ENCODE peak calls at places on chromosomes 2 and 18, in nine cellular contexts. One of them, this sample, is unnamed.

GRCh38 chr2:53826587-53827397 is 33.0 kb downstream of the GPR75 start:
- DNase-seq in cardiac fibroblast: peak; percentile 50
- DNase-seq in activated T-cell treated with anti-CD3 and anti-CD28 coated beads, Interleukin-2, amount 50 U/mL, for 48 hours: no peak
- DNase-seq in dorsolateral prefrontal cortex: no peak
- DNase-seq in ELF-1: no peak
- DNase-seq in left ventricle myocardium inferior: no peak
- DNase-seq in CD8-positive, alpha-beta memory T cell: no peak
- DNase-seq in HFF-Myc: no peak
- DNase-seq in heart right ventricle: no peak
- DNase-seq in this sample: no peak

GRCh38 chr2:211408485-211408884 is 852.1 kb downstream of the CPS1 start:
- DNase-seq in cardiac fibroblast: peak; percentile 90
- DNase-seq in activated T-cell treated with anti-CD3 and anti-CD28 coated beads, Interleukin-2, amount 50 U/mL, for 48 hours: no peak
- DNase-seq in dorsolateral prefrontal cortex: no peak
- DNase-seq in ELF-1: no peak
- DNase-seq in left ventricle myocardium inferior: no peak
- DNase-seq in CD8-positive, alpha-beta memory T cell: no peak
- DNase-seq in HFF-Myc: no peak
- DNase-seq in heart right ventricle: no peak
- DNase-seq in this sample: no peak

GRCh38 chr2:39228413-39229209 is 15.2 kb downstream of the CDKL4 start:
- DNase-seq in cardiac fibroblast: no peak
- DNase-seq in activated T-cell treated with anti-CD3 and anti-CD28 coated beads, Interleukin-2, amount 50 U/mL, for 48 hours: peak; percentile 49
- DNase-seq in dorsolateral prefrontal cortex: no peak
- DNase-seq in ELF-1: no peak
- DNase-seq in left ventricle myocardium inferior: no peak
- DNase-seq in CD8-positive, alpha-beta memory T cell: no peak
- DNase-seq in HFF-Myc: no peak
- DNase-seq in heart right ventricle: no peak
- DNase-seq in this sample: no peak

GRCh38 chr18:79828258-79828657 is 30.5 kb downstream of the KCNG2 start:
- DNase-seq in cardiac fibroblast: no peak
- DNase-seq in activated T-cell treated with anti-CD3 and anti-CD28 coated beads, Interleukin-2, amount 50 U/mL, for 48 hours: peak; percentile 1
- DNase-seq in dorsolateral prefrontal cortex: no peak
- DNase-seq in ELF-1: no peak
- DNase-seq in left ventricle myocardium inferior: no peak
- DNase-seq in CD8-positive, alpha-beta memory T cell: no peak
- DNase-seq in HFF-Myc: no peak
- DNase-seq in heart right ventricle: no peak
- DNase-seq in this sample: no peak

GRCh38 chr2:156339110-156339847 is 6.8 kb upstream of the NR4A2 start:
- DNase-seq in cardiac fibroblast: no peak
- DNase-seq in activated T-cell treated with anti-CD3 and anti-CD28 coated beads, Interleukin-2, amount 50 U/mL, for 48 hours: no peak
- DNase-seq in dorsolateral prefrontal cortex: no peak
- DNase-seq in ELF-1: no peak
- DNase-seq in left ventricle myocardium inferior: no peak
- DNase-seq in CD8-positive, alpha-beta memory T cell: no peak
- DNase-seq in HFF-Myc: no peak
- DNase-seq in heart right ventricle: no peak
- DNase-seq in this sample: no peak

GRCh38 chr2:137467246-137467862 is 496.9 kb upstream of the HNMT start:
- DNase-seq in cardiac fibroblast: peak; percentile 58
- DNase-seq in activated T-cell treated with anti-CD3 and anti-CD28 coated beads, Interleukin-2, amount 50 U/mL, for 48 hours: no peak
- DNase-seq in dorsolateral prefrontal cortex: no peak
- DNase-seq in ELF-1: peak; percentile 46
- DNase-seq in left ventricle myocardium inferior: no peak
- DNase-seq in CD8-positive, alpha-beta memory T cell: no peak
- DNase-seq in HFF-Myc: peak; percentile 69
- DNase-seq in heart right ventricle: no peak
- DNase-seq in this sample: no peak

GRCh38 chr2:184452907-184453306 is 145.4 kb upstream of the ZNF804A start:
- DNase-seq in cardiac fibroblast: no peak
- DNase-seq in activated T-cell treated with anti-CD3 and anti-CD28 coated beads, Interleukin-2, amount 50 U/mL, for 48 hours: no peak
- DNase-seq in dorsolateral prefrontal cortex: no peak
- DNase-seq in ELF-1: no peak
- DNase-seq in left ventricle myocardium inferior: no peak
- DNase-seq in CD8-positive, alpha-beta memory T cell: no peak
- DNase-seq in HFF-Myc: no peak
- DNase-seq in heart right ventricle: no peak
- DNase-seq in this sample: no peak

GRCh38 chr18:69528439-69528838 is 127.8 kb downstream of the DOK6 start:
- DNase-seq in cardiac fibroblast: peak; percentile 36
- DNase-seq in activated T-cell treated with anti-CD3 and anti-CD28 coated beads, Interleukin-2, amount 50 U/mL, for 48 hours: no peak
- DNase-seq in dorsolateral prefrontal cortex: no peak
- DNase-seq in ELF-1: no peak
- DNase-seq in left ventricle myocardium inferior: no peak
- DNase-seq in CD8-positive, alpha-beta memory T cell: no peak
- DNase-seq in HFF-Myc: no peak
- DNase-seq in heart right ventricle: no peak
- DNase-seq in this sample: no peak

GRCh38 chr2:221407765-221408164 is 164.3 kb downstream of the EPHA4 start:
- DNase-seq in cardiac fibroblast: no peak
- DNase-seq in activated T-cell treated with anti-CD3 and anti-CD28 coated beads, Interleukin-2, amount 50 U/mL, for 48 hours: no peak
- DNase-seq in dorsolateral prefrontal cortex: no peak
- DNase-seq in ELF-1: no peak
- DNase-seq in left ventricle myocardium inferior: no peak
- DNase-seq in CD8-positive, alpha-beta memory T cell: no peak
- DNase-seq in HFF-Myc: no peak
- DNase-seq in heart right ventricle: no peak
- DNase-seq in this sample: no peak

GRCh38 chr2:19228720-19229119 is 129.7 kb downstream of the OSR1 start:
- DNase-seq in cardiac fibroblast: no peak
- DNase-seq in activated T-cell treated with anti-CD3 and anti-CD28 coated beads, Interleukin-2, amount 50 U/mL, for 48 hours: no peak
- DNase-seq in dorsolateral prefrontal cortex: no peak
- DNase-seq in ELF-1: peak; percentile 50
- DNase-seq in left ventricle myocardium inferior: no peak
- DNase-seq in CD8-positive, alpha-beta memory T cell: no peak
- DNase-seq in HFF-Myc: no peak
- DNase-seq in heart right ventricle: no peak
- DNase-seq in this sample: no peak

GRCh38 chr18:73646772-73647171 is 500.9 kb downstream of the FBXO15 start:
- DNase-seq in cardiac fibroblast: peak; percentile 89
- DNase-seq in activated T-cell treated with anti-CD3 and anti-CD28 coated beads, Interleukin-2, amount 50 U/mL, for 48 hours: no peak
- DNase-seq in dorsolateral prefrontal cortex: no peak
- DNase-seq in ELF-1: no peak
- DNase-seq in left ventricle myocardium inferior: no peak
- DNase-seq in CD8-positive, alpha-beta memory T cell: no peak
- DNase-seq in HFF-Myc: peak; percentile 30
- DNase-seq in heart right ventricle: no peak
- DNase-seq in this sample: no peak

GRCh38 chr2:9278439-9278838 is 71.8 kb downstream of the ASAP2 start:
- DNase-seq in cardiac fibroblast: no peak
- DNase-seq in activated T-cell treated with anti-CD3 and anti-CD28 coated beads, Interleukin-2, amount 50 U/mL, for 48 hours: no peak
- DNase-seq in dorsolateral prefrontal cortex: no peak
- DNase-seq in ELF-1: no peak
- DNase-seq in left ventricle myocardium inferior: no peak
- DNase-seq in CD8-positive, alpha-beta memory T cell: no peak
- DNase-seq in HFF-Myc: no peak
- DNase-seq in heart right ventricle: no peak
- DNase-seq in this sample: no peak

GRCh38 chr2:240519396-240520142 is 38.2 kb downstream of the ANKMY1 start:
- DNase-seq in cardiac fibroblast: peak; percentile 51
- DNase-seq in activated T-cell treated with anti-CD3 and anti-CD28 coated beads, Interleukin-2, amount 50 U/mL, for 48 hours: no peak
- DNase-seq in dorsolateral prefrontal cortex: no peak
- DNase-seq in ELF-1: no peak
- DNase-seq in left ventricle myocardium inferior: no peak
- DNase-seq in CD8-positive, alpha-beta memory T cell: no peak
- DNase-seq in HFF-Myc: no peak
- DNase-seq in heart right ventricle: no peak
- DNase-seq in this sample: no peak

GRCh38 chr18:58117685-58118403 is 73.8 kb downstream of the NEDD4L start:
- DNase-seq in cardiac fibroblast: peak; percentile 84
- DNase-seq in activated T-cell treated with anti-CD3 and anti-CD28 coated beads, Interleukin-2, amount 50 U/mL, for 48 hours: no peak
- DNase-seq in dorsolateral prefrontal cortex: no peak
- DNase-seq in ELF-1: no peak
- DNase-seq in left ventricle myocardium inferior: no peak
- DNase-seq in CD8-positive, alpha-beta memory T cell: no peak
- DNase-seq in HFF-Myc: peak; percentile 81
- DNase-seq in heart right ventricle: no peak
- DNase-seq in this sample: no peak

GRCh38 chr2:232988444-232988843 is 24.6 kb downstream of the NGEF start:
- DNase-seq in cardiac fibroblast: peak; percentile 95
- DNase-seq in activated T-cell treated with anti-CD3 and anti-CD28 coated beads, Interleukin-2, amount 50 U/mL, for 48 hours: no peak
- DNase-seq in dorsolateral prefrontal cortex: no peak
- DNase-seq in ELF-1: peak; percentile 47
- DNase-seq in left ventricle myocardium inferior: no peak
- DNase-seq in CD8-positive, alpha-beta memory T cell: no peak
- DNase-seq in HFF-Myc: peak; percentile 92
- DNase-seq in heart right ventricle: no peak
- DNase-seq in this sample: no peak

GRCh38 chr2:1079873-1080799 is 129.5 kb downstream of the SNTG2 start:
- DNase-seq in cardiac fibroblast: no peak
- DNase-seq in activated T-cell treated with anti-CD3 and anti-CD28 coated beads, Interleukin-2, amount 50 U/mL, for 48 hours: no peak
- DNase-seq in dorsolateral prefrontal cortex: no peak
- DNase-seq in ELF-1: no peak
- DNase-seq in left ventricle myocardium inferior: no peak
- DNase-seq in CD8-positive, alpha-beta memory T cell: no peak
- DNase-seq in HFF-Myc: no peak
- DNase-seq in heart right ventricle: no peak
- DNase-seq in this sample: no peak

GRCh38 chr2:4269885-4270284 is 566.5 kb downstream of the DCDC2C start:
- DNase-seq in cardiac fibroblast: no peak
- DNase-seq in activated T-cell treated with anti-CD3 and anti-CD28 coated beads, Interleukin-2, amount 50 U/mL, for 48 hours: no peak
- DNase-seq in dorsolateral prefrontal cortex: no peak
- DNase-seq in ELF-1: peak; percentile 25
- DNase-seq in left ventricle myocardium inferior: no peak
- DNase-seq in CD8-positive, alpha-beta memory T cell: no peak
- DNase-seq in HFF-Myc: no peak
- DNase-seq in heart right ventricle: no peak
- DNase-seq in this sample: no peak

GRCh38 chr2:43269074-43269572 is 42.7 kb upstream of the ZFP36L2 start:
- DNase-seq in cardiac fibroblast: peak; percentile 99
- DNase-seq in activated T-cell treated with anti-CD3 and anti-CD28 coated beads, Interleukin-2, amount 50 U/mL, for 48 hours: no peak
- DNase-seq in dorsolateral prefrontal cortex: no peak
- DNase-seq in ELF-1: peak; percentile 58
- DNase-seq in left ventricle myocardium inferior: peak; percentile 87
- DNase-seq in CD8-positive, alpha-beta memory T cell: no peak
- DNase-seq in HFF-Myc: peak; percentile 92
- DNase-seq in heart right ventricle: peak; percentile 80
- DNase-seq in this sample: no peak

GRCh38 chr2:172643142-172643541 is 87.3 kb downstream of the PDK1 start:
- DNase-seq in cardiac fibroblast: peak; percentile 56
- DNase-seq in activated T-cell treated with anti-CD3 and anti-CD28 coated beads, Interleukin-2, amount 50 U/mL, for 48 hours: no peak
- DNase-seq in dorsolateral prefrontal cortex: no peak
- DNase-seq in ELF-1: no peak
- DNase-seq in left ventricle myocardium inferior: no peak
- DNase-seq in CD8-positive, alpha-beta memory T cell: no peak
- DNase-seq in HFF-Myc: peak; percentile 65
- DNase-seq in heart right ventricle: no peak
- DNase-seq in this sample: no peak

GRCh38 chr2:22450831-22451230 is 934.1 kb upstream of the KLHL29 start:
- DNase-seq in cardiac fibroblast: no peak
- DNase-seq in activated T-cell treated with anti-CD3 and anti-CD28 coated beads, Interleukin-2, amount 50 U/mL, for 48 hours: no peak
- DNase-seq in dorsolateral prefrontal cortex: peak; percentile 49
- DNase-seq in ELF-1: no peak
- DNase-seq in left ventricle myocardium inferior: no peak
- DNase-seq in CD8-positive, alpha-beta memory T cell: no peak
- DNase-seq in HFF-Myc: no peak
- DNase-seq in heart right ventricle: no peak
- DNase-seq in this sample: no peak

GRCh38 chr2:25001329-25001637 is 29.5 kb upstream of the DNAJC27 start:
- DNase-seq in cardiac fibroblast: no peak
- DNase-seq in activated T-cell treated with anti-CD3 and anti-CD28 coated beads, Interleukin-2, amount 50 U/mL, for 48 hours: no peak
- DNase-seq in dorsolateral prefrontal cortex: no peak
- DNase-seq in ELF-1: no peak
- DNase-seq in left ventricle myocardium inferior: no peak
- DNase-seq in CD8-positive, alpha-beta memory T cell: no peak
- DNase-seq in HFF-Myc: no peak
- DNase-seq in heart right ventricle: no peak
- DNase-seq in this sample: no peak

GRCh38 chr2:36473230-36473629 is 117.7 kb downstream of the CRIM1 start:
- DNase-seq in cardiac fibroblast: peak; percentile 79
- DNase-seq in activated T-cell treated with anti-CD3 and anti-CD28 coated beads, Interleukin-2, amount 50 U/mL, for 48 hours: no peak
- DNase-seq in dorsolateral prefrontal cortex: no peak
- DNase-seq in ELF-1: no peak
- DNase-seq in left ventricle myocardium inferior: no peak
- DNase-seq in CD8-positive, alpha-beta memory T cell: no peak
- DNase-seq in HFF-Myc: no peak
- DNase-seq in heart right ventricle: no peak
- DNase-seq in this sample: no peak

GRCh38 chr2:27710640-27711430 is 47.1 kb downstream of the SLC4A1AP start:
- DNase-seq in cardiac fibroblast: peak; percentile 86
- DNase-seq in activated T-cell treated with anti-CD3 and anti-CD28 coated beads, Interleukin-2, amount 50 U/mL, for 48 hours: no peak
- DNase-seq in dorsolateral prefrontal cortex: no peak
- DNase-seq in ELF-1: no peak
- DNase-seq in left ventricle myocardium inferior: no peak
- DNase-seq in CD8-positive, alpha-beta memory T cell: no peak
- DNase-seq in HFF-Myc: no peak
- DNase-seq in heart right ventricle: no peak
- DNase-seq in this sample: no peak

GRCh38 chr2:173762864-173763263 is 202.3 kb downstream of the SP3 start:
- DNase-seq in cardiac fibroblast: no peak
- DNase-seq in activated T-cell treated with anti-CD3 and anti-CD28 coated beads, Interleukin-2, amount 50 U/mL, for 48 hours: no peak
- DNase-seq in dorsolateral prefrontal cortex: no peak
- DNase-seq in ELF-1: no peak
- DNase-seq in left ventricle myocardium inferior: no peak
- DNase-seq in CD8-positive, alpha-beta memory T cell: no peak
- DNase-seq in HFF-Myc: no peak
- DNase-seq in heart right ventricle: no peak
- DNase-seq in this sample: no peak

GRCh38 chr2:142714600-142714999 is 162.9 kb upstream of the KYNU start:
- DNase-seq in cardiac fibroblast: no peak
- DNase-seq in activated T-cell treated with anti-CD3 and anti-CD28 coated beads, Interleukin-2, amount 50 U/mL, for 48 hours: no peak
- DNase-seq in dorsolateral prefrontal cortex: no peak
- DNase-seq in ELF-1: no peak
- DNase-seq in left ventricle myocardium inferior: no peak
- DNase-seq in CD8-positive, alpha-beta memory T cell: no peak
- DNase-seq in HFF-Myc: no peak
- DNase-seq in heart right ventricle: no peak
- DNase-seq in this sample: no peak

GRCh38 chr2:69685321-69686048 is 41.9 kb upstream of the AAK1 start:
- DNase-seq in cardiac fibroblast: peak; percentile 54
- DNase-seq in activated T-cell treated with anti-CD3 and anti-CD28 coated beads, Interleukin-2, amount 50 U/mL, for 48 hours: peak; percentile 57
- DNase-seq in dorsolateral prefrontal cortex: no peak
- DNase-seq in ELF-1: no peak
- DNase-seq in left ventricle myocardium inferior: no peak
- DNase-seq in CD8-positive, alpha-beta memory T cell: peak; percentile 17
- DNase-seq in HFF-Myc: no peak
- DNase-seq in heart right ventricle: no peak
- DNase-seq in this sample: peak; percentile 26

GRCh38 chr2:212626371-212626918 is 87.8 kb upstream of the ERBB4 start:
- DNase-seq in cardiac fibroblast: peak; percentile 34
- DNase-seq in activated T-cell treated with anti-CD3 and anti-CD28 coated beads, Interleukin-2, amount 50 U/mL, for 48 hours: no peak
- DNase-seq in dorsolateral prefrontal cortex: no peak
- DNase-seq in ELF-1: no peak
- DNase-seq in left ventricle myocardium inferior: no peak
- DNase-seq in CD8-positive, alpha-beta memory T cell: no peak
- DNase-seq in HFF-Myc: no peak
- DNase-seq in heart right ventricle: no peak
- DNase-seq in this sample: no peak

GRCh38 chr2:29039718-29040480 is 34.4 kb downstream of the PCARE start:
- DNase-seq in cardiac fibroblast: no peak
- DNase-seq in activated T-cell treated with anti-CD3 and anti-CD28 coated beads, Interleukin-2, amount 50 U/mL, for 48 hours: no peak
- DNase-seq in dorsolateral prefrontal cortex: no peak
- DNase-seq in ELF-1: no peak
- DNase-seq in left ventricle myocardium inferior: no peak
- DNase-seq in CD8-positive, alpha-beta memory T cell: no peak
- DNase-seq in HFF-Myc: no peak
- DNase-seq in heart right ventricle: no peak
- DNase-seq in this sample: no peak

GRCh38 chr18:68215931-68216330 is 499.0 kb downstream of the TMX3 start:
- DNase-seq in cardiac fibroblast: peak; percentile 90
- DNase-seq in activated T-cell treated with anti-CD3 and anti-CD28 coated beads, Interleukin-2, amount 50 U/mL, for 48 hours: no peak
- DNase-seq in dorsolateral prefrontal cortex: no peak
- DNase-seq in ELF-1: no peak
- DNase-seq in left ventricle myocardium inferior: no peak
- DNase-seq in CD8-positive, alpha-beta memory T cell: no peak
- DNase-seq in HFF-Myc: no peak
- DNase-seq in heart right ventricle: no peak
- DNase-seq in this sample: no peak

GRCh38 chr2:30649278-30649677 is 158.0 kb downstream of the CAPN13 start:
- DNase-seq in cardiac fibroblast: no peak
- DNase-seq in activated T-cell treated with anti-CD3 and anti-CD28 coated beads, Interleukin-2, amount 50 U/mL, for 48 hours: no peak
- DNase-seq in dorsolateral prefrontal cortex: no peak
- DNase-seq in ELF-1: no peak
- DNase-seq in left ventricle myocardium inferior: no peak
- DNase-seq in CD8-positive, alpha-beta memory T cell: no peak
- DNase-seq in HFF-Myc: no peak
- DNase-seq in heart right ventricle: no peak
- DNase-seq in this sample: no peak

GRCh38 chr2:22879009-22879863 is 505.7 kb upstream of the KLHL29 start:
- DNase-seq in cardiac fibroblast: no peak
- DNase-seq in activated T-cell treated with anti-CD3 and anti-CD28 coated beads, Interleukin-2, amount 50 U/mL, for 48 hours: no peak
- DNase-seq in dorsolateral prefrontal cortex: no peak
- DNase-seq in ELF-1: peak; percentile 29
- DNase-seq in left ventricle myocardium inferior: no peak
- DNase-seq in CD8-positive, alpha-beta memory T cell: no peak
- DNase-seq in HFF-Myc: no peak
- DNase-seq in heart right ventricle: no peak
- DNase-seq in this sample: no peak